ENCODE peak calls at places on chromosomes 4 and X, in six cellular contexts. One of them, this sample, is unnamed.

GRCh38 chr4:112284166-112284565 is 1.5 kb downstream of the TIFA start:
- DNase-seq in OCI-LY7: peak; percentile 41
- DNase-seq in NCI-H1092: no peak
- DNase-seq in substantia nigra: no peak
- DNase-seq in GM12865: peak; percentile 65
- DNase-seq in AG09309: no peak
- DNase-seq in this sample: peak; percentile 34

GRCh38 chrX:124518888-124519287 is 172.5 kb downstream of the SH2D1A start:
- DNase-seq in AG09309: no peak
- DNase-seq in OCI-LY7: no peak
- DNase-seq in substantia nigra: no peak
- DNase-seq in NCI-H1092: no peak
- DNase-seq in GM12865: no peak
- DNase-seq in this sample: no peak

GRCh38 chr4:54840992-54841768 is 183.4 kb downstream of the KIT start:
- DNase-seq in GM12865: peak; percentile 18
- DNase-seq in AG09309: peak; percentile 8
- DNase-seq in NCI-H1092: no peak
- DNase-seq in OCI-LY7: no peak
- DNase-seq in substantia nigra: no peak
- DNase-seq in this sample: no peak

GRCh38 chr4:184824776-184825393 is 883 bp downstream of the ACSL1 start:
- DNase-seq in NCI-H1092: no peak
- DNase-seq in AG09309: no peak
- DNase-seq in OCI-LY7: peak; percentile 44
- DNase-seq in substantia nigra: no peak
- DNase-seq in GM12865: peak; percentile 54
- DNase-seq in this sample: peak; percentile 17

GRCh38 chrX:151982217-151982616 is 7.7 kb upstream of the GABRE start:
- DNase-seq in AG09309: peak; percentile 79
- DNase-seq in GM12865: no peak
- DNase-seq in NCI-H1092: no peak
- DNase-seq in substantia nigra: no peak
- DNase-seq in OCI-LY7: no peak
- DNase-seq in this sample: no peak

GRCh38 chrX:129984196-129984962 is 1.9 kb downstream of the BCORL1 start:
- DNase-seq in substantia nigra: no peak
- DNase-seq in NCI-H1092: no peak
- DNase-seq in AG09309: no peak
- DNase-seq in OCI-LY7: peak; percentile 14
- DNase-seq in GM12865: peak; percentile 25
- DNase-seq in this sample: peak; percentile 41

GRCh38 chr4:2600878-2601277 is 64.4 kb downstream of the FAM193A start:
- DNase-seq in GM12865: no peak
- DNase-seq in NCI-H1092: no peak
- DNase-seq in OCI-LY7: no peak
- DNase-seq in substantia nigra: no peak
- DNase-seq in AG09309: no peak
- DNase-seq in this sample: no peak

GRCh38 chrX:19624754-19625153 is 109.4 kb upstream of the MAP3K15 start:
- DNase-seq in AG09309: no peak
- DNase-seq in NCI-H1092: no peak
- DNase-seq in GM12865: no peak
- DNase-seq in OCI-LY7: no peak
- DNase-seq in substantia nigra: no peak
- DNase-seq in this sample: no peak

GRCh38 chr4:107801766-107802211 is 22.9 kb upstream of the SGMS2 start:
- DNase-seq in substantia nigra: no peak
- DNase-seq in NCI-H1092: no peak
- DNase-seq in AG09309: peak; percentile 60
- DNase-seq in GM12865: no peak
- DNase-seq in OCI-LY7: no peak
- DNase-seq in this sample: no peak

GRCh38 chrX:8235026-8235425 is 64.0 kb upstream of the VCX2 start:
- DNase-seq in NCI-H1092: no peak
- DNase-seq in GM12865: no peak
- DNase-seq in substantia nigra: no peak
- DNase-seq in AG09309: no peak
- DNase-seq in OCI-LY7: no peak
- DNase-seq in this sample: no peak

GRCh38 chr4:125703443-125703842 is 388.7 kb downstream of the FAT4 start:
- DNase-seq in GM12865: no peak
- DNase-seq in substantia nigra: no peak
- DNase-seq in OCI-LY7: no peak
- DNase-seq in AG09309: peak; percentile 23
- DNase-seq in NCI-H1092: no peak
- DNase-seq in this sample: no peak

GRCh38 chr4:142350886-142351285 is 495.2 kb downstream of the INPP4B start:
- DNase-seq in NCI-H1092: no peak
- DNase-seq in GM12865: no peak
- DNase-seq in OCI-LY7: no peak
- DNase-seq in AG09309: no peak
- DNase-seq in substantia nigra: no peak
- DNase-seq in this sample: no peak

GRCh38 chr4:155423671-155424070 is 46.9 kb upstream of the MAP9 start:
- DNase-seq in AG09309: no peak
- DNase-seq in GM12865: no peak
- DNase-seq in substantia nigra: no peak
- DNase-seq in NCI-H1092: no peak
- DNase-seq in OCI-LY7: no peak
- DNase-seq in this sample: no peak